ENCODE peak calls at places on chromosomes 7 and 10, in seven cellular contexts. S, K, P, N, B, Y and L are unnamed samples.

GRCh38 chr7:135770139-135770710 is 21.6 kb upstream of the FAM180A start:
- DNase-seq in P (no peak), S (no peak), Y (peak), K (no peak), N (no peak), B (no peak), L (no peak)

GRCh38 chr7:79298145-79298760 is 155.2 kb downstream of the MAGI2 start:
- DNase-seq in K (no peak), S (peak), N (no peak), P (peak), Y (no peak), B (no peak), L (no peak)

GRCh38 chr10:61673360-61673759 is 10.6 kb downstream of the CABCOCO1 start:
- DNase-seq in P (no peak), B (no peak), K (no peak), N (no peak), Y (no peak), S (no peak), L (no peak)

GRCh38 chr10:77582710-77583115 is 54.9 kb downstream of the KCNMA1 start:
- DNase-seq in P (no peak), K (no peak), Y (no peak), B (peak), S (no peak), N (no peak), L (peak)

GRCh38 chr7:7772385-7772784 is 54.0 kb upstream of the RPA3 start:
- DNase-seq in Y (no peak), N (no peak), S (no peak), P (no peak), K (no peak), B (no peak), L (no peak)

GRCh38 chr10:70528726-70529362 is 50.3 kb downstream of the PALD1 start:
- DNase-seq in B (no peak), P (peak), N (no peak), S (no peak), Y (no peak), K (no peak), L (no peak)

GRCh38 chr7:132575336-132575986 is 809 bp downstream of the PLXNA4 start:
- DNase-seq in P (no peak), B (peak), S (peak), N (peak), K (peak), Y (peak), L (no peak)

GRCh38 chr7:50801907-50802306 is 19.2 kb upstream of the GRB10 start:
- DNase-seq in B (no peak), N (no peak), Y (no peak), S (no peak), K (no peak), P (no peak), L (no peak)

GRCh38 chr10:12535656-12536055 is 186.3 kb downstream of the CAMK1D start:
- DNase-seq in K (no peak), B (no peak), S (no peak), P (no peak), Y (peak), N (no peak), L (no peak)

GRCh38 chr10:18261063-18261462 is 120.8 kb downstream of the CACNB2 start:
- DNase-seq in N (peak), Y (no peak), P (no peak), K (no peak), B (no peak), S (no peak), L (no peak)

GRCh38 chr10:80471009-80471408 is 16.9 kb downstream of the TSPAN14 start:
- DNase-seq in P (no peak), K (no peak), N (no peak), Y (no peak), B (no peak), S (no peak), L (no peak)

GRCh38 chr10:15237351-15237750 is 68.9 kb upstream of the NMT2 start:
- DNase-seq in S (peak), Y (no peak), N (no peak), P (no peak), B (no peak), K (no peak), L (no peak)

GRCh38 chr10:103982639-103983038 is 15.7 kb downstream of the SLK start:
- DNase-seq in N (no peak), S (no peak), Y (no peak), P (peak), B (no peak), K (no peak), L (no peak)
- TF ChIP-seq CTCF in N (no peak), S (no peak), Y (peak), P (peak), B (no peak), K (no peak), L (no peak)

GRCh38 chr10:5043716-5044115 is 40.1 kb upstream of the AKR1C2 start:
- DNase-seq in S (peak), Y (no peak), K (peak), P (no peak), B (no peak), N (no peak), L (peak)
- TF ChIP-seq EP300 in S (peak), Y (no peak), K (no peak), P (no peak), B (no peak), N (no peak), L (no peak)

GRCh38 chr7:155635817-155636216 is 8.6 kb upstream of the RBM33 start:
- DNase-seq in Y (no peak), P (no peak), B (no peak), N (no peak), K (no peak), S (no peak), L (no peak)

GRCh38 chr7:155637155-155637554 is 7.3 kb upstream of the RBM33 start:
- DNase-seq in P (no peak), S (no peak), K (no peak), N (no peak), Y (no peak), B (no peak), L (no peak)

GRCh38 chr7:155625557-155625956 is 18.9 kb upstream of the RBM33 start:
- DNase-seq in P (no peak), S (no peak), K (no peak), N (no peak), Y (no peak), B (no peak), L (no peak)

GRCh38 chr7:155629171-155629570 is 15.3 kb upstream of the RBM33 start:
- DNase-seq in K (no peak), S (no peak), B (no peak), P (no peak), N (no peak), Y (no peak), L (no peak)

GRCh38 chr7:155631155-155631554 is 13.3 kb upstream of the RBM33 start:
- DNase-seq in Y (no peak), N (no peak), B (no peak), P (no peak), S (no peak), K (no peak), L (no peak)
- TF ChIP-seq CTCF in Y (no peak), N (no peak), B (no peak), P (no peak), S (no peak), K (no peak), L (no peak)

GRCh38 chr7:142774826-142775225 is 4.1 kb downstream of the PRSS2 start:
- DNase-seq in B (no peak), P (no peak), Y (no peak), S (no peak), N (no peak), K (no peak), L (no peak)

GRCh38 chr7:142777318-142777717 is 6.5 kb downstream of the PRSS2 start:
- DNase-seq in K (no peak), P (no peak), B (no peak), S (no peak), Y (no peak), N (no peak), L (no peak)

GRCh38 chr7:142773937-142774744 is 3.4 kb downstream of the PRSS2 start:
- DNase-seq in Y (no peak), N (no peak), B (no peak), S (no peak), K (no peak), P (no peak), L (no peak)

GRCh38 chr7:142773230-142773629 is 2.5 kb downstream of the PRSS2 start:
- DNase-seq in N (peak), B (no peak), S (no peak), K (no peak), Y (no peak), P (no peak), L (no peak)

GRCh38 chr7:142776206-142776844 is 5.6 kb downstream of the PRSS2 start:
- DNase-seq in P (no peak), K (no peak), Y (no peak), B (no peak), S (no peak), N (no peak), L (no peak)
- TF ChIP-seq EP300 in P (no peak), K (no peak), Y (no peak), B (no peak), S (no peak), N (no peak), L (no peak)